ENCODE peak calls at places on chromosome 6, in nine cellular contexts. U is mesendoderm, L is left ventricle myocardium inferior, Q is left lung, J is HepG2, A is aorta, B is OCI-LY7, T is heart left ventricle, E is cardiac muscle cell. K is an unnamed sample. For H3K36me3, the result is how much of the 10 kb centered on the place peaks cover.

GRCh38 chr6:133989525-133989924 is 36.5 kb downstream of the TBPL1 start:
- DNase-seq in B (no peak), J (no peak), Q (no peak), E (no peak), T (no peak), L (no peak), A (no peak), U (no peak), K (no peak)

GRCh38 chr6:40160826-40161225 is 226.6 kb upstream of the MOCS1 start:
- DNase-seq in A (no peak), E (no peak), J (no peak), B (no peak), L (no peak), U (no peak), Q (no peak), T (no peak), K (no peak)

GRCh38 chr6:13924949-13925881 is at the start of gene RNF182:
- DNase-seq in J (no peak), B (no peak), Q (no peak), A (no peak), L (no peak), E (no peak), U (peak), T (no peak), K (no peak)

GRCh38 chr6:14822012-14822553 is 423.8 kb upstream of the JARID2 start:
- DNase-seq in L (no peak), B (no peak), J (no peak), U (no peak), A (no peak), T (no peak), E (no peak), Q (no peak), K (no peak)

GRCh38 chr6:63571382-63571882 is 848 bp upstream of the LOC128125822 start:
- DNase-seq in T (no peak), L (no peak), A (no peak), B (no peak), Q (no peak), E (no peak), U (no peak), J (no peak), K (no peak)

GRCh38 chr6:149924206-149924932 is 1.4 kb upstream of the RAET1G start:
- DNase-seq in T (no peak), Q (no peak), E (no peak), J (no peak), A (peak), U (no peak), L (no peak), B (no peak), K (no peak)

GRCh38 chr6:45461486-45461885 is 83.8 kb upstream of the SUPT3H start:
- DNase-seq in U (no peak), T (no peak), J (no peak), B (no peak), Q (no peak), L (no peak), A (no peak), E (peak), K (no peak)

GRCh38 chr6:128954308-128955043 is 71.5 kb downstream of the LAMA2 start:
- DNase-seq in B (no peak), E (no peak), J (no peak), L (no peak), T (no peak), Q (no peak), A (no peak), U (peak), K (no peak)

GRCh38 chr6:56223995-56224394 is 23.4 kb downstream of the COL21A1 start:
- DNase-seq in T (no peak), A (no peak), J (no peak), B (no peak), Q (no peak), L (no peak), E (no peak), U (no peak), K (peak)

GRCh38 chr6:163694988-163695942 is 280.7 kb downstream of the QKI start:
- DNase-seq in L (no peak), J (peak), Q (no peak), A (no peak), T (no peak), B (no peak), E (no peak), U (no peak), K (no peak)

GRCh38 chr6:34684364-34684763 is 12.2 kb downstream of the ILRUN start:
- DNase-seq in T (no peak), L (no peak), E (no peak), Q (no peak), B (no peak), A (no peak), U (no peak), J (no peak), K (no peak)

GRCh38 chr6:95686858-95687257 is 109.5 kb downstream of the MANEA start:
- DNase-seq in J (no peak), E (no peak), Q (no peak), U (no peak), B (no peak), T (no peak), A (no peak), L (no peak), K (no peak)

GRCh38 chr6:91082311-91082803 is 495.5 kb upstream of the MAP3K7 start:
- DNase-seq in U (peak), E (peak), B (no peak), J (no peak), Q (no peak), T (no peak), A (peak), L (no peak), K (no peak)

GRCh38 chr6:39992861-39993622 is 58.8 kb upstream of the MOCS1 start:
- DNase-seq in E (peak), J (no peak), U (no peak), B (peak), Q (no peak), L (no peak), T (no peak), A (no peak), K (no peak)

GRCh38 chr6:40937491-40937890 is 101.5 kb downstream of the UNC5CL start:
- DNase-seq in L (no peak), T (no peak), A (no peak), J (no peak), B (no peak), U (no peak), E (no peak), Q (no peak), K (no peak)

GRCh38 chr6:36399970-36400369 is 12.5 kb upstream of the ETV7 start:
- DNase-seq in A (no peak), B (no peak), L (no peak), J (no peak), U (no peak), E (no peak), T (no peak), Q (no peak), K (no peak)

GRCh38 chr6:52543729-52544324 is 33.0 kb downstream of the TRAM2 start:
- DNase-seq in Q (no peak), B (no peak), U (peak), A (no peak), J (peak), E (peak), L (no peak), T (no peak), K (no peak)

GRCh38 chr6:148118303-148118702 is 224.3 kb upstream of the SASH1 start:
- DNase-seq in U (no peak), B (no peak), L (no peak), J (no peak), A (no peak), T (no peak), E (no peak), Q (no peak), K (no peak)

GRCh38 chr6:41625442-41625841 is 12.8 kb upstream of the MDFI start:
- DNase-seq in U (no peak), L (peak), A (peak), Q (no peak), J (no peak), B (peak), T (peak), E (peak), K (no peak)

GRCh38 chr6:127389706-127390105 is 46.3 kb upstream of the ECHDC1 start:
- DNase-seq in A (no peak), E (no peak), J (no peak), L (no peak), Q (no peak), U (no peak), B (no peak), T (no peak), K (no peak)

GRCh38 chr6:116412270-116412669 is 41.5 kb downstream of the DSE start:
- DNase-seq in T (no peak), J (no peak), Q (no peak), A (no peak), B (no peak), L (no peak), E (peak), U (peak), K (no peak)

GRCh38 chr6:160022101-160022500 is 53.2 kb downstream of the IGF2R start:
- DNase-seq in L (no peak), B (no peak), E (no peak), A (no peak), U (no peak), T (no peak), Q (no peak), J (no peak), K (no peak)

GRCh38 chr6:150890346-150890745 is 24.8 kb downstream of the MTHFD1L start:
- DNase-seq in L (no peak), E (no peak), Q (no peak), J (no peak), B (no peak), A (no peak), T (no peak), U (no peak), K (no peak)

GRCh38 chr6:54598787-54599309 is 247.7 kb upstream of the FAM83B start:
- DNase-seq in L (no peak), B (no peak), U (no peak), J (no peak), T (no peak), A (no peak), E (peak), Q (no peak), K (no peak)

GRCh38 chr6:34341481-34341971 is 50.9 kb downstream of the NUDT3 start:
- DNase-seq in T (no peak), U (no peak), A (no peak), Q (no peak), L (no peak), J (no peak), E (peak), B (no peak), K (peak)

GRCh38 chr6:164098857-164099534 is 684.5 kb downstream of the QKI start:
- DNase-seq in U (peak), B (no peak), Q (no peak), L (peak), A (no peak), T (peak), J (peak), E (peak), K (no peak)

GRCh38 chr6:26570027-26570809 is 26.5 kb upstream of the ABT1 start:
- DNase-seq in E (no peak), J (no peak), U (no peak), B (no peak), A (no peak), T (no peak), Q (no peak), L (no peak), K (no peak)

GRCh38 chr6:30355281-30355680 is 10.3 kb downstream of the RPP21 start:
- DNase-seq in B (no peak), E (no peak), Q (no peak), J (no peak), A (no peak), U (no peak), L (no peak), T (no peak), K (no peak)

GRCh38 chr6:106216527-106216926 is 109.0 kb downstream of the ATG5 start:
- DNase-seq in J (no peak), E (peak), L (no peak), B (no peak), Q (no peak), A (no peak), T (no peak), U (no peak), K (no peak)

GRCh38 chr6:64815718-64816117 is 891.3 kb downstream of the EYS start:
- DNase-seq in B (no peak), E (peak), Q (no peak), U (no peak), A (no peak), J (peak), T (no peak), L (no peak), K (no peak)

GRCh38 chr6:104943781-104944180 is 13.1 kb upstream of the LIN28B start:
- DNase-seq in L (no peak), J (no peak), E (peak), T (no peak), Q (no peak), B (no peak), U (no peak), A (no peak), K (no peak)

GRCh38 chr6:41713650-41714291 is 21.6 kb downstream of the TFEB start:
- DNase-seq in E (no peak), A (no peak), J (no peak), L (no peak), B (no peak), U (no peak), T (peak), Q (no peak), K (no peak)

DNA sequence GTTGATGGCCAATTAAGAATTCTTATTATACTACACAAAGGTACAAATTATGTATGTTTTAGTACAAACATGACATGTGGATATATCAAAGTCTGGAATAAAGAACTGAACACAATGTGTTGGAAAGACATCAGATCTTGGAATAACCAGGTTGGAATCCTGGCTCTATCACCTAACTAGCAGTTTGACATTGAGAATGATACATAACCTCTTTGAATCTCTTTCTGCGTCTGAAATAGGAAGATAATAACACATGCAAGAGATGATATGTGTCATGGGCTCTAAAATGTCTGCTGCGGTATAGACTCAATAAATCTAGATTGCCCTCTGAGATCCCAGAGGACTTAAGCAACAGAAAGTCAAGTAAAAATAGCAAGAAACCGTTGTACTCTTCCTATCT is 66.7 kb upstream of the CCN2 start:
- DNase-seq in U (no peak), A (no peak), L (no peak), B (no peak), Q (no peak), E (no peak), J (no peak), T (no peak), K (no peak)
- H3K4me3 ChIP-seq in U (no peak), A (no peak), L (no peak), B (no peak), Q (no peak), E (no peak), J (no peak), T (no peak), K (no peak)

GRCh38 chr6:3587660-3588059 is 130.8 kb upstream of the SLC22A23 start:
- DNase-seq in B (no peak), E (no peak), U (no peak), A (no peak), T (no peak), J (no peak), Q (no peak), L (no peak), K (no peak)

GRCh38 chr6:3592371-3592941 is 135.6 kb upstream of the SLC22A23 start:
- DNase-seq in B (no peak), L (no peak), J (peak), T (no peak), E (peak), U (no peak), Q (no peak), A (no peak), K (peak)

GRCh38 chr6:3594196-3594595 is 137.3 kb upstream of the SLC22A23 start:
- DNase-seq in T (no peak), B (no peak), U (no peak), A (no peak), J (no peak), E (no peak), Q (no peak), L (no peak), K (no peak)

GRCh38 chr6:3593161-3593560 is 136.3 kb upstream of the SLC22A23 start:
- DNase-seq in J (no peak), B (no peak), A (no peak), E (no peak), U (no peak), T (no peak), L (no peak), Q (no peak), K (no peak)

GRCh38 chr6:3591970-3592369 is 135.1 kb upstream of the SLC22A23 start:
- DNase-seq in A (no peak), Q (no peak), T (no peak), L (no peak), B (no peak), U (no peak), J (no peak), E (no peak), K (no peak)
- H3K27ac ChIP-seq in A (no peak), Q (peak), T (no peak), L (no peak), B (no peak), U (no peak), J (no peak), E (no peak), K (no peak)

DNA sequence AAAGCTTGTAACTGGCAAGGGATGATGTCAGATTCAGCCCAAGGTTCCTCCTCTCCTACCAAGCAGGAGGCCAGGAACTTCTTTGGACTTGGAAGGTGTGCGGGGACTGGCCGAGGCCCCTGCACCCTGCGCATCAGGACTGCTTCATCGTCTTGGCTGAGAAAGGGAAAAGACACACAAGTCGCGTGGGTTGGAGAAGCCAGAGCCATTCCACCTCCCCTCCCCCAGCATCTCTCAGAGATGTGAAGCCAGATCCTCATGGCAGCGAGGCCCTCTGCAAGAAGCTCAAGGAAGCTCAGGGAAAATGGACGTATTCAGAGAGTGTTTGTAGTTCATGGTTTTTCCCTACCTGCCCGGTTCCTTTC is 14.4 kb downstream of the TNFAIP3 start:
- DNase-seq in Q (no peak), U (no peak), A (no peak), L (no peak), J (no peak), T (no peak), B (no peak), E (no peak), K (no peak)
- H3K36me3 ChIP-seq in Q (half or more), U (under half), A (under half), L (half or more), J (half or more), T (under half), B (half or more), E (half or more), K (under half)

GRCh38 chr6:16769131-16769985 is 8.1 kb upstream of the ATXN1 start:
- DNase-seq in T (peak), U (peak), A (no peak), L (no peak), E (peak), Q (peak), J (peak), B (no peak), K (peak)
- H3K4me3 ChIP-seq in T (no peak), U (no peak), A (no peak), L (no peak), E (no peak), Q (no peak), J (no peak), B (no peak), K (no peak)

DNA sequence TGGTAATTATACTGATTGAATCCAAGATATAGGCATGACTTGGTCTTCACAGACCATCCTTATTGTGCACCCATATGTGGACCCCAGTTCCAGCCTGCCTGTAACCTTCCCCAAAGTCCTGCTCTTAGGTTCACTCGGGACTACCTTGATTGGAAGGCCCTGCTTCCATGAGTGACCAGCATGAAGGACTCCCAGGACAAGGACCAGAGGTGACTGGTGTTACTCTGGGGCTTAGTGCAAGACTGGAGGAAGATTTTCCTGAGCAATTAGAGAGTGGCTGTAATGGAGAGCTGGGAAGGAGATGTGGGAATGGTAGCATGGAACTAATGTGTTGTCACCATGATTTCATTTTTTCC is 15.1 kb downstream of the BRD2 start:
- DNase-seq in U (no peak), A (no peak), L (no peak), B (no peak), E (no peak), Q (no peak), J (no peak), T (no peak), K (no peak)
- H3K27ac ChIP-seq in U (no peak), A (no peak), L (no peak), B (peak), E (peak), Q (no peak), J (no peak), T (peak), K (peak)

K was measured in uterus.